ENCODE peak calls at places on chromosome 15, in nine cellular contexts. N, H, K, A, G, O, R, C and U are unnamed samples.
A peak's percentile ranks its signal among the peaks of the same experiment; 100 is the strongest.

GRCh38 chr15:58070801-58071418 is 5.4 kb upstream of the ALDH1A2 start:
- DNase-seq in N (peak; percentile 65), H (no peak), K (peak; percentile 24), A (peak; percentile 38), G (peak; percentile 52), O (peak; percentile 15), R (peak; percentile 47), C (peak; percentile 11), U (peak; percentile 10)

GRCh38 chr15:82855286-82856092 is 46.1 kb downstream of the WHAMM start:
- DNase-seq in N (no peak), H (no peak), K (no peak), A (no peak), G (no peak), O (no peak), R (no peak), C (no peak), U (no peak)

GRCh38 chr15:76099388-76099787 is 39.6 kb downstream of the TMEM266 start:
- DNase-seq in N (no peak), H (no peak), K (no peak), A (no peak), G (no peak), O (no peak), R (no peak), C (no peak), U (no peak)

GRCh38 chr15:69893863-69894262 is 203.9 kb downstream of the TLE3 start:
- DNase-seq in N (no peak), H (no peak), K (no peak), A (peak; percentile 74), G (no peak), O (peak; percentile 72), R (no peak), C (no peak), U (no peak)

GRCh38 chr15:29278436-29279099 is 8.9 kb upstream of the NSMCE3 start:
- DNase-seq in N (no peak), H (no peak), K (no peak), A (no peak), G (no peak), O (no peak), R (no peak), C (no peak), U (no peak)

GRCh38 chr15:90174140-90174891 is 26.8 kb upstream of the SEMA4B start:
- DNase-seq in N (no peak), H (no peak), K (no peak), A (peak; percentile 89), G (no peak), O (peak; percentile 92), R (peak; percentile 72), C (no peak), U (no peak)

GRCh38 chr15:88393719-88394519 is 73.3 kb downstream of the MRPL46 start:
- DNase-seq in N (no peak), H (no peak), K (no peak), A (no peak), G (no peak), O (no peak), R (no peak), C (no peak), U (no peak)

GRCh38 chr15:98888839-98889479 is 118.6 kb downstream of the PGPEP1L start:
- DNase-seq in N (no peak), H (no peak), K (no peak), A (no peak), G (no peak), O (no peak), R (no peak), C (no peak), U (no peak)

GRCh38 chr15:72178976-72179585 is 18.5 kb downstream of the GRAMD2A start:
- DNase-seq in N (no peak), H (no peak), K (no peak), A (no peak), G (no peak), O (no peak), R (no peak), C (no peak), U (no peak)

GRCh38 chr15:38702178-38702912 is 137.7 kb upstream of the RASGRP1 start:
- DNase-seq in N (no peak), H (no peak), K (no peak), A (peak; percentile 49), G (no peak), O (no peak), R (no peak), C (no peak), U (no peak)

GRCh38 chr15:37246065-37246464 is 145.7 kb upstream of the MEIS2 start:
- DNase-seq in N (no peak), H (no peak), K (no peak), A (no peak), G (no peak), O (no peak), R (no peak), C (no peak), U (no peak)

GRCh38 chr15:39835550-39835949 is 52.9 kb upstream of the FSIP1 start:
- DNase-seq in N (no peak), H (no peak), K (no peak), A (no peak), G (no peak), O (no peak), R (no peak), C (no peak), U (no peak)

GRCh38 chr15:33031324-33031736 is 163.2 kb downstream of the FMN1 start:
- DNase-seq in N (no peak), H (no peak), K (no peak), A (no peak), G (no peak), O (no peak), R (no peak), C (no peak), U (no peak)

GRCh38 chr15:36671017-36671416 is 91.6 kb downstream of the CDIN1 start:
- DNase-seq in N (no peak), H (no peak), K (no peak), A (no peak), G (no peak), O (no peak), R (no peak), C (no peak), U (no peak)

GRCh38 chr15:77495806-77496589 is 75.3 kb downstream of the HMG20A start:
- DNase-seq in N (no peak), H (no peak), K (no peak), A (no peak), G (no peak), O (no peak), R (no peak), C (no peak), U (no peak)

GRCh38 chr15:69489101-69489571 is 36.5 kb downstream of the RPLP1 start:
- DNase-seq in N (no peak), H (no peak), K (no peak), A (no peak), G (no peak), O (no peak), R (no peak), C (no peak), U (no peak)

GRCh38 chr15:75750261-75751050 is 37.8 kb upstream of the CSPG4 start:
- DNase-seq in N (no peak), H (no peak), K (no peak), A (no peak), G (no peak), O (no peak), R (no peak), C (no peak), U (no peak)

GRCh38 chr15:40858706-40859105 is 14.9 kb downstream of the SPINT1 start:
- DNase-seq in N (no peak), H (no peak), K (no peak), A (no peak), G (no peak), O (no peak), R (no peak), C (no peak), U (no peak)

GRCh38 chr15:51982770-51983103 is 11.2 kb upstream of the LEO1 start:
- DNase-seq in N (no peak), H (no peak), K (no peak), A (no peak), G (no peak), O (no peak), R (no peak), C (no peak), U (no peak)

GRCh38 chr15:31457631-31458526 is 131.2 kb downstream of the KLF13 start:
- DNase-seq in N (no peak), H (no peak), K (no peak), A (no peak), G (no peak), O (no peak), R (no peak), C (no peak), U (no peak)

GRCh38 chr15:56608140-56608778 is 125.0 kb downstream of the ZNF280D start:
- DNase-seq in N (no peak), H (no peak), K (no peak), A (no peak), G (no peak), O (no peak), R (no peak), C (no peak), U (no peak)

GRCh38 chr15:89163271-89164055 is 57.9 kb downstream of the RLBP1 start:
- DNase-seq in N (no peak), H (no peak), K (no peak), A (no peak), G (no peak), O (no peak), R (no peak), C (no peak), U (no peak)

GRCh38 chr15:31024330-31024729 is 32.9 kb upstream of the MTMR10 start:
- DNase-seq in N (no peak), H (no peak), K (no peak), A (no peak), G (no peak), O (no peak), R (no peak), C (no peak), U (no peak)

GRCh38 chr15:88185584-88185983 is 71.0 kb downstream of the NTRK3 start:
- DNase-seq in N (no peak), H (no peak), K (no peak), A (no peak), G (no peak), O (no peak), R (no peak), C (no peak), U (no peak)

GRCh38 chr15:52148409-52148808 is 35.8 kb upstream of the BCL2L10 start:
- DNase-seq in N (no peak), H (no peak), K (no peak), A (no peak), G (no peak), O (no peak), R (no peak), C (no peak), U (no peak)

GRCh38 chr15:66706225-66706732 is 4.2 kb downstream of the SMAD6 start:
- DNase-seq in N (no peak), H (no peak), K (no peak), A (peak; percentile 74), G (no peak), O (no peak), R (no peak), C (no peak), U (no peak)

GRCh38 chr15:57500979-57501576 is 90.6 kb upstream of the MYZAP start:
- DNase-seq in N (no peak), H (no peak), K (no peak), A (no peak), G (no peak), O (no peak), R (no peak), C (no peak), U (no peak)

GRCh38 chr15:38531509-38531908 is 33.1 kb downstream of the RASGRP1 start:
- DNase-seq in N (no peak), H (no peak), K (no peak), A (no peak), G (no peak), O (no peak), R (no peak), C (no peak), U (no peak)

GRCh38 chr15:34721157-34721801 is 33.5 kb downstream of the GJD2 start:
- DNase-seq in N (no peak), H (no peak), K (no peak), A (no peak), G (no peak), O (no peak), R (no peak), C (no peak), U (no peak)

GRCh38 chr15:75758071-75758872 is 45.6 kb upstream of the CSPG4 start:
- DNase-seq in N (peak; percentile 74), H (peak; percentile 24), K (peak; percentile 55), A (peak; percentile 89), G (peak; percentile 70), O (peak; percentile 84), R (peak; percentile 91), C (peak; percentile 32), U (no peak)